ENCODE peak calls at places on chromosomes 3 and 15, in ten cellular contexts. G, R, T, K, O, H, S, A, C and N are unnamed samples.

GRCh38 chr15:100987143-100987542 is 68.0 kb downstream of the LRRK1 start:
- DNase-seq in G (no peak), R (no peak), T (no peak), K (no peak), O (no peak), H (no peak), S (no peak), A (no peak), C (no peak), N (no peak)

GRCh38 chr3:100982710-100983109 is 10.5 kb downstream of the ABI3BP start:
- DNase-seq in G (no peak), R (peak; percentile 90), T (peak; percentile 77), K (peak; percentile 35), O (peak; percentile 79), H (no peak), S (no peak), A (no peak), C (peak; percentile 82), N (no peak)

GRCh38 chr15:28264166-28264565 is 57.8 kb downstream of the HERC2 start:
- DNase-seq in G (no peak), R (no peak), T (no peak), K (no peak), O (no peak), H (no peak), S (no peak), A (no peak), C (no peak), N (no peak)

GRCh38 chr3:96813820-96814580 is 394 bp upstream of the EPHA6 start:
- DNase-seq in G (peak; percentile 62), R (peak; percentile 83), T (peak; percentile 46), K (no peak), O (peak; percentile 45), H (peak; percentile 50), S (no peak), A (peak; percentile 18), C (peak; percentile 77), N (peak; percentile 35)

GRCh38 chr3:70716832-70717231 is 404.4 kb upstream of the MDFIC2 start:
- DNase-seq in G (no peak), R (peak; percentile 14), T (peak; percentile 45), K (peak; percentile 15), O (peak; percentile 15), H (no peak), S (no peak), A (no peak), C (peak; percentile 42), N (no peak)

GRCh38 chr3:38730281-38730680 is 80.8 kb upstream of the SCN5A start:
- DNase-seq in G (no peak), R (no peak), T (no peak), K (no peak), O (no peak), H (no peak), S (no peak), A (no peak), C (no peak), N (no peak)

GRCh38 chr15:28123408-28124023 is 24.4 kb upstream of the OCA2 start:
- DNase-seq in G (peak; percentile 68), R (peak; percentile 91), T (peak; percentile 76), K (peak; percentile 29), O (peak; percentile 27), H (no peak), S (peak; percentile 58), A (peak; percentile 57), C (no peak), N (peak; percentile 77)

GRCh38 chr3:115626006-115626409 is 2.7 kb downstream of the GAP43 start:
- DNase-seq in G (no peak), R (no peak), T (no peak), K (no peak), O (no peak), H (no peak), S (no peak), A (no peak), C (no peak), N (no peak)

GRCh38 chr15:88872706-88873105 is 22.6 kb downstream of the HAPLN3 start:
- DNase-seq in G (peak; percentile 23), R (no peak), T (no peak), K (no peak), O (no peak), H (no peak), S (no peak), A (no peak), C (no peak), N (no peak)

GRCh38 chr3:53808496-53808895 is 37.7 kb downstream of the CHDH start:
- DNase-seq in G (no peak), R (no peak), T (no peak), K (no peak), O (no peak), H (no peak), S (no peak), A (no peak), C (no peak), N (no peak)

GRCh38 chr3:43968465-43968864 is 273.2 kb upstream of the TOPAZ1 start:
- DNase-seq in G (no peak), R (no peak), T (no peak), K (no peak), O (no peak), H (no peak), S (no peak), A (no peak), C (no peak), N (no peak)

GRCh38 chr15:90221251-90221900 is 12.4 kb downstream of the CIB1 start:
- DNase-seq in G (peak; percentile 66), R (peak; percentile 79), T (peak; percentile 89), K (peak; percentile 69), O (peak; percentile 74), H (peak; percentile 75), S (no peak), A (peak; percentile 67), C (peak; percentile 92), N (peak; percentile 81)

GRCh38 chr3:150232992-150233451 is 175.1 kb upstream of the TSC22D2 start:
- DNase-seq in G (peak; percentile 37), R (peak; percentile 96), T (no peak), K (no peak), O (no peak), H (peak; percentile 57), S (no peak), A (no peak), C (peak; percentile 90), N (peak; percentile 53)

GRCh38 chr15:90394702-90395442 is 6.8 kb downstream of the IQGAP1 start:
- DNase-seq in G (no peak), R (no peak), T (no peak), K (no peak), O (no peak), H (no peak), S (no peak), A (no peak), C (no peak), N (no peak)

DNA sequence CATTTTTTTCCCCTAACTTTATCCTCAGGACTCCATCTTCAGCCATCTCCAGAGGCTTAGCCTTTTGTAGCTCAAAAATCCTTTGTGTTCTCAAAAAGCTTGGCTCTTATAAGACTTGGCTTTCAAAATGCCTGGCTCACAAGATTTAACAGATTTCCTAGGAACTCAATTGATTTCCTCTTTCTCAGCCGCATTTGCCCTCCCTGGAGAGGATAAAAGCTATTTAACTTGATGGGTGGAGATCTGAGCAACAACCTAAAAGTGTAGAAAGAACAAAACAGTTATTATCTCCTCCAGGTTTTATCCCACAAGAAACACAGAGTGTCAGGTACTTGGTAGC is 28.5 kb downstream of the SUCNR1 start:
- DNase-seq in G (no peak), R (no peak), T (no peak), K (no peak), O (no peak), H (no peak), S (no peak), A (no peak), C (no peak), N (no peak)
- H3K27ac ChIP-seq in G (no peak overlapping the region), R (peak overlapping the region; percentile 24), T (no peak overlapping the region), K (peak overlapping the region; percentile 36), O (no peak overlapping the region), H (no peak overlapping the region), S (peak overlapping the region; percentile 50), A (no peak overlapping the region), C (peak overlapping the region; percentile 62), N (no peak overlapping the region)

GRCh38 chr15:84840741-84841429 is 23.7 kb downstream of the ALPK3 start:
- DNase-seq in G (peak; percentile 78), R (peak; percentile 40), T (peak; percentile 91), K (no peak), O (peak; percentile 74), H (no peak), S (no peak), A (peak; percentile 51), C (peak; percentile 86), N (peak; percentile 92)

GRCh38 chr15:84836859-84837258 is 19.7 kb downstream of the ALPK3 start:
- DNase-seq in G (no peak), R (no peak), T (no peak), K (no peak), O (no peak), H (no peak), S (no peak), A (no peak), C (no peak), N (no peak)

GRCh38 chr15:84842781-84843180 is 25.6 kb downstream of the ALPK3 start:
- DNase-seq in G (no peak), R (peak; percentile 16), T (no peak), K (no peak), O (no peak), H (no peak), S (no peak), A (no peak), C (no peak), N (no peak)

GRCh38 chr15:84840255-84840654 is 23.1 kb downstream of the ALPK3 start:
- DNase-seq in G (no peak), R (no peak), T (no peak), K (no peak), O (no peak), H (no peak), S (no peak), A (no peak), C (peak; percentile 56), N (peak; percentile 56)

DNA sequence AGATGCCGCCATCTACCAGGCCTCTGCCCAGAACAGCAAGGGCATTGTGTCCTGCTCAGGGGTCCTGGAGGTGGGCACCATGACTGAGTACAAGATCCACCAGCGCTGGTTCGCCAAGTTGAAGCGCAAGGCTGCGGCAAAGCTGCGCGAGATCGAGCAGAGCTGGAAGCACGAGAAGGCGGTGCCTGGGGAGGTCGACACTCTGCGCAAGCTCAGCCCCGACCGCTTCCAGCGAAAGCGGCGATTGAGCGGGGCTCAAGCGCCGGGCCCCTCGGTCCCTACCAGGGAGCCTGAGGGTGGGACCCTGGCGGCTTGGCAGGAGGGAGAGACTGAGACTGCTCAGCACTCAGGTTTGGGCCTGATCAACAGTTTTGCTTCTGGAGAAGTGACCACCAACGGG is 22.6 kb downstream of the ALPK3 start:
- DNase-seq in G (no peak), R (no peak), T (no peak), K (no peak), O (no peak), H (no peak), S (no peak), A (no peak), C (peak; percentile 61), N (no peak)
- H3K27ac ChIP-seq in G (no peak overlapping the region), R (no peak overlapping the region), T (peak overlapping the region; percentile 85), K (peak overlapping the region; percentile 77), O (peak overlapping the region; percentile 33), H (no peak overlapping the region), S (peak overlapping the region; percentile 75), A (no peak overlapping the region), C (peak overlapping the region; percentile 85), N (peak overlapping the region; percentile 96)

GRCh38 chr15:45855907-45856579 is 221.2 kb downstream of the SQOR start:
- DNase-seq in G (peak; percentile 23), R (no peak), T (no peak), K (no peak), O (no peak), H (no peak), S (no peak), A (no peak), C (no peak), N (no peak)
- H3K27ac ChIP-seq in G (peak overlapping the region; percentile 58), R (no peak overlapping the region), T (no peak overlapping the region), K (no peak overlapping the region), O (no peak overlapping the region), H (no peak overlapping the region), S (no peak overlapping the region), A (no peak overlapping the region), C (no peak overlapping the region), N (peak overlapping the region; percentile 77)

GRCh38 chr15:64046347-64047153 is at the start of gene DAPK2:
- DNase-seq in G (peak; percentile 83), R (peak; percentile 82), T (peak; percentile 77), K (peak; percentile 35), O (peak; percentile 66), H (peak; percentile 67), S (peak; percentile 64), A (peak; percentile 27), C (peak; percentile 91), N (peak; percentile 85)
- H3K27ac ChIP-seq in G (no peak within 1 kb of the TSS), R (peak within 1 kb of the TSS; percentile 62), T (no peak within 1 kb of the TSS), K (peak within 1 kb of the TSS; percentile 81), O (no peak within 1 kb of the TSS), H (peak within 1 kb of the TSS; percentile 80), S (peak within 1 kb of the TSS; percentile 66), A (no peak within 1 kb of the TSS), C (peak within 1 kb of the TSS; percentile 57), N (peak within 1 kb of the TSS; percentile 76)